ENCODE peak calls at places on chromosomes 7 and 10, in nine cellular contexts. One of them, this sample, is unnamed.

GRCh38 chr10:34075269-34075926 is 739.7 kb downstream of the PARD3 start:
- ATAC-seq in stimulated activated effector memory CD8-positive, alpha-beta T cell treated with anti-CD3 and anti-CD28 coated beads, Interleukin-12 subunit alpha, Interleukin-12 subunit beta, amount 100 ng/mL, for 72 hours: peak; percentile 40
- ATAC-seq in activated CD8-positive, alpha-beta T cell treated with anti-CD3 and anti-CD28 coated beads, Interleukin-2, amount 10 ng/mL, durations not matched to agents 7 days and 5 days: no peak
- ATAC-seq in sciatic nerve: peak; percentile 91
- ATAC-seq in central memory CD8-positive, alpha-beta T cell: no peak
- ATAC-seq in Right ventricle myocardium superior: peak; percentile 71
- ATAC-seq in right cardiac atrium: peak; percentile 8
- ATAC-seq in upper lobe of right lung: peak; percentile 31
- ATAC-seq in T-helper 17 cell: no peak
- ATAC-seq in this sample: peak; percentile 50

GRCh38 chr10:48400850-48401220 is 94.4 kb downstream of the MAPK8 start:
- ATAC-seq in stimulated activated effector memory CD8-positive, alpha-beta T cell treated with anti-CD3 and anti-CD28 coated beads, Interleukin-12 subunit alpha, Interleukin-12 subunit beta, amount 100 ng/mL, for 72 hours: peak; percentile 16
- ATAC-seq in activated CD8-positive, alpha-beta T cell treated with anti-CD3 and anti-CD28 coated beads, Interleukin-2, amount 10 ng/mL, durations not matched to agents 7 days and 5 days: no peak
- ATAC-seq in sciatic nerve: no peak
- ATAC-seq in central memory CD8-positive, alpha-beta T cell: no peak
- ATAC-seq in Right ventricle myocardium superior: no peak
- ATAC-seq in right cardiac atrium: no peak
- ATAC-seq in upper lobe of right lung: no peak
- ATAC-seq in T-helper 17 cell: no peak
- ATAC-seq in this sample: no peak

GRCh38 chr7:108078156-108078781 is 51.9 kb downstream of the LAMB4 start:
- ATAC-seq in stimulated activated effector memory CD8-positive, alpha-beta T cell treated with anti-CD3 and anti-CD28 coated beads, Interleukin-12 subunit alpha, Interleukin-12 subunit beta, amount 100 ng/mL, for 72 hours: no peak
- ATAC-seq in activated CD8-positive, alpha-beta T cell treated with anti-CD3 and anti-CD28 coated beads, Interleukin-2, amount 10 ng/mL, durations not matched to agents 7 days and 5 days: no peak
- ATAC-seq in sciatic nerve: no peak
- ATAC-seq in central memory CD8-positive, alpha-beta T cell: no peak
- ATAC-seq in Right ventricle myocardium superior: no peak
- ATAC-seq in right cardiac atrium: no peak
- ATAC-seq in upper lobe of right lung: no peak
- ATAC-seq in T-helper 17 cell: no peak
- ATAC-seq in this sample: no peak

GRCh38 chr7:41869091-41869490 is 166.2 kb upstream of the INHBA start:
- ATAC-seq in stimulated activated effector memory CD8-positive, alpha-beta T cell treated with anti-CD3 and anti-CD28 coated beads, Interleukin-12 subunit alpha, Interleukin-12 subunit beta, amount 100 ng/mL, for 72 hours: no peak
- ATAC-seq in activated CD8-positive, alpha-beta T cell treated with anti-CD3 and anti-CD28 coated beads, Interleukin-2, amount 10 ng/mL, durations not matched to agents 7 days and 5 days: no peak
- ATAC-seq in sciatic nerve: no peak
- ATAC-seq in central memory CD8-positive, alpha-beta T cell: no peak
- ATAC-seq in Right ventricle myocardium superior: no peak
- ATAC-seq in right cardiac atrium: no peak
- ATAC-seq in upper lobe of right lung: no peak
- ATAC-seq in T-helper 17 cell: no peak
- ATAC-seq in this sample: no peak

GRCh38 chr7:98930921-98931320 is 52.6 kb downstream of the TRRAP start:
- ATAC-seq in stimulated activated effector memory CD8-positive, alpha-beta T cell treated with anti-CD3 and anti-CD28 coated beads, Interleukin-12 subunit alpha, Interleukin-12 subunit beta, amount 100 ng/mL, for 72 hours: peak; percentile 99
- ATAC-seq in activated CD8-positive, alpha-beta T cell treated with anti-CD3 and anti-CD28 coated beads, Interleukin-2, amount 10 ng/mL, durations not matched to agents 7 days and 5 days: peak; percentile 57
- ATAC-seq in sciatic nerve: no peak
- ATAC-seq in central memory CD8-positive, alpha-beta T cell: peak; percentile 98
- ATAC-seq in Right ventricle myocardium superior: no peak
- ATAC-seq in right cardiac atrium: no peak
- ATAC-seq in upper lobe of right lung: no peak
- ATAC-seq in T-helper 17 cell: peak; percentile 98
- ATAC-seq in this sample: no peak

GRCh38 chr10:124029559-124029958 is 63.8 kb downstream of the CHST15 start:
- ATAC-seq in stimulated activated effector memory CD8-positive, alpha-beta T cell treated with anti-CD3 and anti-CD28 coated beads, Interleukin-12 subunit alpha, Interleukin-12 subunit beta, amount 100 ng/mL, for 72 hours: no peak
- ATAC-seq in activated CD8-positive, alpha-beta T cell treated with anti-CD3 and anti-CD28 coated beads, Interleukin-2, amount 10 ng/mL, durations not matched to agents 7 days and 5 days: no peak
- ATAC-seq in sciatic nerve: no peak
- ATAC-seq in central memory CD8-positive, alpha-beta T cell: no peak
- ATAC-seq in Right ventricle myocardium superior: no peak
- ATAC-seq in right cardiac atrium: no peak
- ATAC-seq in upper lobe of right lung: no peak
- ATAC-seq in T-helper 17 cell: no peak
- ATAC-seq in this sample: no peak

GRCh38 chr7:129356176-129356575 is 78.1 kb upstream of the STRIP2 start:
- ATAC-seq in stimulated activated effector memory CD8-positive, alpha-beta T cell treated with anti-CD3 and anti-CD28 coated beads, Interleukin-12 subunit alpha, Interleukin-12 subunit beta, amount 100 ng/mL, for 72 hours: no peak
- ATAC-seq in activated CD8-positive, alpha-beta T cell treated with anti-CD3 and anti-CD28 coated beads, Interleukin-2, amount 10 ng/mL, durations not matched to agents 7 days and 5 days: no peak
- ATAC-seq in sciatic nerve: no peak
- ATAC-seq in central memory CD8-positive, alpha-beta T cell: no peak
- ATAC-seq in Right ventricle myocardium superior: no peak
- ATAC-seq in right cardiac atrium: no peak
- ATAC-seq in upper lobe of right lung: no peak
- ATAC-seq in T-helper 17 cell: no peak
- ATAC-seq in this sample: no peak

GRCh38 chr7:100372256-100372655 is 1.0 kb upstream of the PILRA start:
- ATAC-seq in stimulated activated effector memory CD8-positive, alpha-beta T cell treated with anti-CD3 and anti-CD28 coated beads, Interleukin-12 subunit alpha, Interleukin-12 subunit beta, amount 100 ng/mL, for 72 hours: peak; percentile 77
- ATAC-seq in activated CD8-positive, alpha-beta T cell treated with anti-CD3 and anti-CD28 coated beads, Interleukin-2, amount 10 ng/mL, durations not matched to agents 7 days and 5 days: peak; percentile 45
- ATAC-seq in sciatic nerve: peak; percentile 40
- ATAC-seq in central memory CD8-positive, alpha-beta T cell: no peak
- ATAC-seq in Right ventricle myocardium superior: peak; percentile 34
- ATAC-seq in right cardiac atrium: peak; percentile 23
- ATAC-seq in upper lobe of right lung: peak; percentile 66
- ATAC-seq in T-helper 17 cell: no peak
- ATAC-seq in this sample: peak; percentile 40

GRCh38 chr7:295155-296154 is 5.5 kb downstream of the FOXL3 start:
- ATAC-seq in stimulated activated effector memory CD8-positive, alpha-beta T cell treated with anti-CD3 and anti-CD28 coated beads, Interleukin-12 subunit alpha, Interleukin-12 subunit beta, amount 100 ng/mL, for 72 hours: no peak
- ATAC-seq in activated CD8-positive, alpha-beta T cell treated with anti-CD3 and anti-CD28 coated beads, Interleukin-2, amount 10 ng/mL, durations not matched to agents 7 days and 5 days: no peak
- ATAC-seq in sciatic nerve: no peak
- ATAC-seq in central memory CD8-positive, alpha-beta T cell: no peak
- ATAC-seq in Right ventricle myocardium superior: no peak
- ATAC-seq in right cardiac atrium: no peak
- ATAC-seq in upper lobe of right lung: peak; percentile 67
- ATAC-seq in T-helper 17 cell: no peak
- ATAC-seq in this sample: no peak

GRCh38 chr7:29955799-29956476 is 33.7 kb downstream of the SCRN1 start:
- ATAC-seq in stimulated activated effector memory CD8-positive, alpha-beta T cell treated with anti-CD3 and anti-CD28 coated beads, Interleukin-12 subunit alpha, Interleukin-12 subunit beta, amount 100 ng/mL, for 72 hours: peak; percentile 89
- ATAC-seq in activated CD8-positive, alpha-beta T cell treated with anti-CD3 and anti-CD28 coated beads, Interleukin-2, amount 10 ng/mL, durations not matched to agents 7 days and 5 days: peak; percentile 85
- ATAC-seq in sciatic nerve: peak; percentile 43
- ATAC-seq in central memory CD8-positive, alpha-beta T cell: no peak
- ATAC-seq in Right ventricle myocardium superior: peak; percentile 23
- ATAC-seq in right cardiac atrium: no peak
- ATAC-seq in upper lobe of right lung: peak; percentile 85
- ATAC-seq in T-helper 17 cell: peak; percentile 54
- ATAC-seq in this sample: no peak

GRCh38 chr7:76281006-76281705 is 21.3 kb upstream of the HSPB1 start:
- ATAC-seq in stimulated activated effector memory CD8-positive, alpha-beta T cell treated with anti-CD3 and anti-CD28 coated beads, Interleukin-12 subunit alpha, Interleukin-12 subunit beta, amount 100 ng/mL, for 72 hours: peak; percentile 51
- ATAC-seq in activated CD8-positive, alpha-beta T cell treated with anti-CD3 and anti-CD28 coated beads, Interleukin-2, amount 10 ng/mL, durations not matched to agents 7 days and 5 days: peak; percentile 37
- ATAC-seq in sciatic nerve: no peak
- ATAC-seq in central memory CD8-positive, alpha-beta T cell: no peak
- ATAC-seq in Right ventricle myocardium superior: peak; percentile 41
- ATAC-seq in right cardiac atrium: peak; percentile 16
- ATAC-seq in upper lobe of right lung: peak; percentile 47
- ATAC-seq in T-helper 17 cell: peak; percentile 61
- ATAC-seq in this sample: peak; percentile 37

GRCh38 chr7:131104611-131105293 is 222.9 kb upstream of the MKLN1 start:
- ATAC-seq in stimulated activated effector memory CD8-positive, alpha-beta T cell treated with anti-CD3 and anti-CD28 coated beads, Interleukin-12 subunit alpha, Interleukin-12 subunit beta, amount 100 ng/mL, for 72 hours: no peak
- ATAC-seq in activated CD8-positive, alpha-beta T cell treated with anti-CD3 and anti-CD28 coated beads, Interleukin-2, amount 10 ng/mL, durations not matched to agents 7 days and 5 days: no peak
- ATAC-seq in sciatic nerve: no peak
- ATAC-seq in central memory CD8-positive, alpha-beta T cell: no peak
- ATAC-seq in Right ventricle myocardium superior: no peak
- ATAC-seq in right cardiac atrium: no peak
- ATAC-seq in upper lobe of right lung: no peak
- ATAC-seq in T-helper 17 cell: no peak
- ATAC-seq in this sample: no peak

This sample was measured in gastroesophageal sphincter.